ENCODE peak calls at places on chromosomes 4 and X, in ten cellular contexts. Z is WERI-Rb-1, R is sigmoid colon, P is GM06990, C is astrocyte of the spinal cord, T is right atrium auricular region, F is lower lobe of right lung, Y is uterus, D is body of pancreas, N is heart right ventricle. K is an unnamed sample.

GRCh38 chr4:4433941-4434340 is 47.0 kb downstream of the NSG1 start:
- DNase-seq in F (no peak), N (no peak), D (no peak), T (no peak), Y (no peak), Z (no peak), P (no peak), C (no peak), R (peak; percentile 22), K (no peak)

GRCh38 chr4:107579099-107579498 is 140.9 kb downstream of the PAPSS1 start:
- DNase-seq in N (no peak), C (no peak), F (no peak), Y (no peak), T (no peak), P (no peak), R (no peak), Z (peak; percentile 50), D (no peak), K (no peak)

GRCh38 chrX:13750204-13750603 is 15.7 kb downstream of the OFD1 start:
- DNase-seq in Z (no peak), N (no peak), C (peak; percentile 51), D (no peak), P (no peak), F (no peak), Y (no peak), R (no peak), T (no peak), K (no peak)

GRCh38 chrX:103398321-103398937 is 22.1 kb downstream of the BEX3 start:
- DNase-seq in C (peak; percentile 79), N (no peak), P (no peak), Z (no peak), T (no peak), Y (no peak), F (no peak), R (no peak), D (no peak), K (peak; percentile 90)

GRCh38 chr4:175946472-175947116 is 119.0 kb upstream of the WDR17 start:
- DNase-seq in Z (no peak), N (no peak), T (no peak), R (no peak), Y (no peak), D (no peak), F (no peak), P (peak; percentile 18), C (no peak), K (no peak)

GRCh38 chr4:138223191-138223910 is 18.8 kb downstream of the SLC7A11 start:
- DNase-seq in N (no peak), R (no peak), F (no peak), Y (no peak), C (no peak), Z (no peak), D (no peak), P (no peak), T (no peak), K (no peak)

GRCh38 chrX:3712080-3712869 is 1.2 kb downstream of the PRKX start:
- DNase-seq in R (peak; percentile 58), P (peak; percentile 46), N (no peak), C (peak; percentile 33), T (no peak), Z (peak; percentile 19), D (peak; percentile 9), F (no peak), Y (no peak), K (peak; percentile 64)

GRCh38 chrX:15472523-15472922 is 20.6 kb downstream of the PIR start:
- DNase-seq in Y (no peak), F (no peak), C (no peak), D (no peak), R (no peak), N (no peak), T (no peak), Z (no peak), P (no peak), K (no peak)

GRCh38 chrX:43121637-43122036 is 343.7 kb upstream of the PPP1R2C start:
- DNase-seq in R (no peak), N (no peak), F (no peak), D (no peak), Y (no peak), C (no peak), P (no peak), T (no peak), Z (no peak), K (no peak)

GRCh38 chrX:120269379-120270035 is 18.9 kb downstream of the ZBTB33 start:
- DNase-seq in Z (no peak), N (no peak), F (no peak), R (no peak), D (no peak), Y (no peak), T (no peak), C (no peak), P (no peak), K (no peak)

GRCh38 chr4:127759893-127760292 is 22.2 kb upstream of the HSPA4L start:
- DNase-seq in C (no peak), F (no peak), N (no peak), D (no peak), T (no peak), Y (no peak), P (no peak), R (no peak), Z (no peak), K (peak; percentile 10)

GRCh38 chrX:111445485-111445884 is 33.5 kb upstream of the DCX start:
- DNase-seq in T (no peak), R (no peak), C (peak; percentile 37), P (peak; percentile 3), F (no peak), D (no peak), Z (no peak), N (no peak), Y (no peak), K (peak; percentile 12)

GRCh38 chrX:16807548-16807947 is 21.3 kb downstream of the TXLNG start:
- DNase-seq in F (no peak), N (no peak), T (no peak), Y (no peak), Z (no peak), C (peak; percentile 55), R (no peak), P (no peak), D (no peak), K (peak; percentile 10)

GRCh38 chr4:23747131-23747752 is 142.6 kb downstream of the PPARGC1A start:
- DNase-seq in T (no peak), D (no peak), C (peak; percentile 13), F (no peak), R (no peak), Y (no peak), P (no peak), N (no peak), Z (no peak), K (no peak)

GRCh38 chr4:98199247-98199646 is 56.0 kb upstream of the STPG2 start:
- DNase-seq in T (no peak), F (no peak), D (peak; percentile 23), Y (no peak), R (no peak), N (peak; percentile 15), Z (no peak), P (no peak), C (no peak), K (no peak)

GRCh38 chr4:98204236-98204553 is 57.0 kb upstream of the RAP1GDS1 start:
- DNase-seq in Z (no peak), D (no peak), Y (no peak), N (no peak), T (no peak), R (no peak), P (peak; percentile 41), F (no peak), C (no peak), K (no peak)

GRCh38 chr4:98209111-98209510 is 52.1 kb upstream of the RAP1GDS1 start:
- DNase-seq in F (no peak), Z (no peak), P (no peak), Y (no peak), N (no peak), R (no peak), D (no peak), C (no peak), T (no peak), K (no peak)

GRCh38 chr4:98203406-98204235 is 57.6 kb upstream of the RAP1GDS1 start:
- DNase-seq in T (no peak), Y (no peak), C (no peak), R (no peak), D (no peak), N (no peak), Z (no peak), F (no peak), P (peak; percentile 55), K (no peak)
- H3K4me3 ChIP-seq in T (no peak overlapping the region), Y (no peak overlapping the region), C (no peak overlapping the region), R (no peak overlapping the region), D (no peak overlapping the region), N (no peak overlapping the region), Z (no peak overlapping the region), F (no peak overlapping the region), P (peak overlapping the region; percentile 16), K (no peak overlapping the region)

GRCh38 chr4:186669735-186670134 is 53.9 kb downstream of the FAT1 start:
- DNase-seq in T (no peak), R (no peak), C (no peak), N (no peak), F (no peak), P (no peak), Y (no peak), Z (no peak), D (no peak), K (no peak)
- TF ChIP-seq CTCF in T (no peak), R (no peak), C (no peak), N (no peak), F (no peak), P (no peak), Y (no peak), Z (no peak), D (no peak), K (no peak)

GRCh38 chr4:121709766-121710405 is 13.1 kb upstream of the ANXA5 start:
- DNase-seq in C (no peak), Y (no peak), F (no peak), P (no peak), N (no peak), T (no peak), D (no peak), R (no peak), Z (no peak), K (no peak)
- H3K4me3 ChIP-seq in C (no peak overlapping the region), Y (no peak overlapping the region), F (no peak overlapping the region), P (no peak overlapping the region), N (no peak overlapping the region), T (no peak overlapping the region), D (no peak overlapping the region), R (no peak overlapping the region), Z (no peak overlapping the region), K (no peak overlapping the region)

GRCh38 chr4:102780476-102781144 is 19.8 kb upstream of the MANBA start:
- DNase-seq in Z (no peak), T (no peak), N (no peak), C (no peak), D (no peak), F (no peak), P (no peak), R (no peak), Y (no peak), K (peak; percentile 52)

GRCh38 chr4:102778720-102779119 is 18.0 kb upstream of the MANBA start:
- DNase-seq in F (no peak), N (no peak), Y (no peak), P (no peak), D (peak; percentile 45), R (no peak), Z (no peak), T (no peak), C (no peak), K (no peak)

GRCh38 chr4:102783006-102783405 is 22.2 kb upstream of the MANBA start:
- DNase-seq in F (no peak), N (no peak), Z (no peak), P (no peak), C (no peak), R (no peak), D (no peak), Y (no peak), T (no peak), K (peak; percentile 45)

GRCh38 chr4:102781570-102781969 is 20.8 kb upstream of the MANBA start:
- DNase-seq in Y (no peak), F (no peak), N (no peak), T (no peak), D (no peak), R (no peak), C (no peak), P (no peak), Z (no peak), K (no peak)

GRCh38 chr4:102779204-102779603 is 18.4 kb upstream of the MANBA start:
- DNase-seq in R (no peak), Z (no peak), P (no peak), C (no peak), N (no peak), D (no peak), F (no peak), T (no peak), Y (no peak), K (no peak)
- TF ChIP-seq CTCF in R (no peak), Z (no peak), P (no peak), C (no peak), N (no peak), D (no peak), F (no peak), T (no peak), Y (no peak), K (no peak)

K was measured in foreskin fibroblast.